ENCODE peak calls at places on chromosome 15, in nine cellular contexts. B is hepatocyte; J is GM12865; H is mesothelial cell of epicardium; T is activated naive CD4-positive, alpha-beta T cell; Q is epithelial cell of esophagus; E is foreskin keratinocyte; O is bronchial epithelial cell; I is stimulated activated CD4-positive, alpha-beta T cell treated with anti-CD3 and anti-CD28 coated beads, Interleukin-1b, Interleukin-23, amount 100 ng/mL, for 24 hours. F is an unnamed sample.

GRCh38 chr15:90618330-90619136 is 88.8 kb downstream of the CRTC3 start:
- DNase-seq in B (no peak), J (no peak), H (no peak), T (no peak), Q (no peak), E (no peak), O (no peak), I (no peak), F (no peak)

GRCh38 chr15:34318277-34319079 is 19.1 kb downstream of the SLC12A6 start:
- DNase-seq in B (peak), J (peak), H (no peak), T (peak), Q (peak), E (peak), O (peak), I (no peak), F (peak)

GRCh38 chr15:81758789-81759188 is 287.0 kb downstream of the MEX3B start:
- DNase-seq in B (no peak), J (no peak), H (no peak), T (no peak), Q (no peak), E (no peak), O (no peak), I (no peak), F (no peak)

GRCh38 chr15:35256555-35256954 is 171.5 kb upstream of the NANOGP8 start:
- DNase-seq in B (no peak), J (no peak), H (no peak), T (no peak), Q (peak), E (peak), O (peak), I (no peak), F (no peak)

GRCh38 chr15:43183270-43183669 is 1.9 kb upstream of the CCNDBP1 start:
- DNase-seq in B (no peak), J (no peak), H (no peak), T (no peak), Q (no peak), E (no peak), O (no peak), I (no peak), F (no peak)

GRCh38 chr15:56732135-56732880 is 1.0 kb downstream of the ZNF280D start:
- DNase-seq in B (no peak), J (peak), H (no peak), T (no peak), Q (peak), E (peak), O (peak), I (no peak), F (peak)

GRCh38 chr15:70289191-70289955 is 191.7 kb upstream of the TLE3 start:
- DNase-seq in B (peak), J (no peak), H (no peak), T (no peak), Q (no peak), E (no peak), O (no peak), I (no peak), F (peak)

GRCh38 chr15:78201281-78202190 is 32.8 kb downstream of the ACSBG1 start:
- DNase-seq in B (no peak), J (no peak), H (peak), T (no peak), Q (no peak), E (no peak), O (no peak), I (no peak), F (no peak)

GRCh38 chr15:62125763-62126162 is 39.3 kb downstream of the C2CD4B start:
- DNase-seq in B (peak), J (peak), H (no peak), T (no peak), Q (peak), E (no peak), O (peak), I (no peak), F (no peak)

GRCh38 chr15:91032919-91033803 is 10.8 kb upstream of the VPS33B start:
- DNase-seq in B (peak), J (peak), H (peak), T (peak), Q (peak), E (peak), O (peak), I (no peak), F (peak)

GRCh38 chr15:74278269-74278668 is 42.1 kb downstream of the CCDC33 start:
- DNase-seq in B (no peak), J (no peak), H (no peak), T (no peak), Q (no peak), E (no peak), O (no peak), I (no peak), F (no peak)

GRCh38 chr15:63945005-63945788 is 101.1 kb downstream of the DAPK2 start:
- DNase-seq in B (peak), J (peak), H (peak), T (peak), Q (peak), E (peak), O (peak), I (peak), F (peak)

GRCh38 chr15:45751629-45752028 is 116.8 kb downstream of the SQOR start:
- DNase-seq in B (no peak), J (no peak), H (no peak), T (no peak), Q (no peak), E (no peak), O (no peak), I (no peak), F (no peak)

GRCh38 chr15:39594056-39594763 is 13.3 kb downstream of the THBS1 start:
- DNase-seq in B (no peak), J (no peak), H (no peak), T (no peak), Q (no peak), E (peak), O (peak), I (no peak), F (no peak)

GRCh38 chr15:48548376-48548775 is 97.1 kb downstream of the FBN1 start:
- DNase-seq in B (no peak), J (no peak), H (no peak), T (no peak), Q (no peak), E (no peak), O (no peak), I (no peak), F (no peak)

GRCh38 chr15:52251144-52251860 is 44.3 kb downstream of the MYO5C start:
- DNase-seq in B (no peak), J (no peak), H (no peak), T (no peak), Q (no peak), E (no peak), O (peak), I (no peak), F (peak)

GRCh38 chr15:68817304-68818087 is 3.2 kb downstream of the ANP32A start:
- DNase-seq in B (peak), J (peak), H (peak), T (peak), Q (peak), E (peak), O (peak), I (peak), F (peak)

GRCh38 chr15:69253156-69253555 is 45.6 kb upstream of the PAQR5 start:
- DNase-seq in B (peak), J (no peak), H (no peak), T (no peak), Q (peak), E (peak), O (peak), I (no peak), F (no peak)

GRCh38 chr15:74680461-74680860 is 15.4 kb downstream of the EDC3 start:
- DNase-seq in B (no peak), J (no peak), H (no peak), T (no peak), Q (no peak), E (no peak), O (no peak), I (no peak), F (no peak)

GRCh38 chr15:56733131-56734012 is at the start of gene ZNF280D:
- DNase-seq in B (no peak), J (peak), H (peak), T (peak), Q (peak), E (peak), O (peak), I (peak), F (no peak)

GRCh38 chr15:66089049-66089448 is 164.5 kb downstream of the MEGF11 start:
- DNase-seq in B (no peak), J (no peak), H (no peak), T (no peak), Q (no peak), E (no peak), O (no peak), I (no peak), F (no peak)

GRCh38 chr15:67456677-67457529 is 64.0 kb upstream of the C15orf61 start:
- DNase-seq in B (peak), J (peak), H (peak), T (peak), Q (peak), E (no peak), O (peak), I (peak), F (peak)

GRCh38 chr15:71261934-71262333 is 146.7 kb downstream of the THSD4 start:
- DNase-seq in B (no peak), J (no peak), H (no peak), T (no peak), Q (no peak), E (no peak), O (no peak), I (no peak), F (no peak)

GRCh38 chr15:44788748-44789147 is 52.4 kb downstream of the TRIM69 start:
- DNase-seq in B (no peak), J (no peak), H (no peak), T (no peak), Q (no peak), E (no peak), O (no peak), I (peak), F (no peak)

GRCh38 chr15:96495386-96495785 is 164.9 kb downstream of the NR2F2 start:
- DNase-seq in B (no peak), J (no peak), H (no peak), T (no peak), Q (no peak), E (no peak), O (no peak), I (no peak), F (no peak)

GRCh38 chr15:57421540-57421939 is 45.2 kb downstream of the CGNL1 start:
- DNase-seq in B (no peak), J (no peak), H (no peak), T (no peak), Q (no peak), E (no peak), O (no peak), I (no peak), F (peak)

GRCh38 chr15:52282418-52282817 is 13.2 kb downstream of the MYO5C start:
- DNase-seq in B (no peak), J (no peak), H (no peak), T (no peak), Q (no peak), E (no peak), O (no peak), I (no peak), F (no peak)

F was measured in islet precursor cell.